ENCODE peak calls at places on chromosomes 12 and 14, in ten cellular contexts. O, F, L, C, K, M, J, U, I and Q are unnamed samples.

GRCh38 chr12:103915306-103915705 is 14.9 kb upstream of the HSP90B1 start:
- DNase-seq in O (no peak), F (no peak), L (no peak), C (no peak), K (no peak), M (peak), J (peak), U (no peak), I (no peak), Q (no peak)

GRCh38 chr12:63922446-63922845 is 77.9 kb downstream of the SRGAP1 start:
- DNase-seq in O (no peak), F (no peak), L (no peak), C (no peak), K (no peak), M (peak), J (peak), U (no peak), I (no peak), Q (no peak)

GRCh38 chr12:13099066-13099909 is 4.2 kb downstream of the GSG1 start:
- DNase-seq in O (no peak), F (no peak), L (no peak), C (no peak), K (peak), M (no peak), J (peak), U (no peak), I (no peak), Q (no peak)

GRCh38 chr12:56836800-56837663 is 73.9 kb downstream of the HSD17B6 start:
- DNase-seq in O (peak), F (no peak), L (peak), C (no peak), K (no peak), M (peak), J (peak), U (no peak), I (no peak), Q (no peak)

GRCh38 chr12:66113471-66113870 is 17.1 kb downstream of the LLPH start:
- DNase-seq in O (no peak), F (no peak), L (no peak), C (no peak), K (no peak), M (no peak), J (no peak), U (no peak), I (no peak), Q (no peak)

GRCh38 chr14:88421286-88421685 is 35.8 kb downstream of the SPATA7 start:
- DNase-seq in O (no peak), F (no peak), L (no peak), C (no peak), K (no peak), M (peak), J (peak), U (no peak), I (no peak), Q (no peak)

GRCh38 chr12:14264316-14264715 is 101.2 kb upstream of the ATF7IP start:
- DNase-seq in O (no peak), F (no peak), L (no peak), C (no peak), K (no peak), M (peak), J (no peak), U (no peak), I (no peak), Q (no peak)

GRCh38 chr12:113267621-113268020 is 46.4 kb downstream of the TPCN1 start:
- DNase-seq in O (no peak), F (no peak), L (no peak), C (no peak), K (no peak), M (no peak), J (no peak), U (no peak), I (no peak), Q (peak)

GRCh38 chr14:66998013-66998412 is 191.2 kb upstream of the GARIN2 start:
- DNase-seq in O (no peak), F (no peak), L (no peak), C (no peak), K (no peak), M (no peak), J (no peak), U (no peak), I (no peak), Q (no peak)

GRCh38 chr12:122523280-122523679 is 3.5 kb downstream of the RSRC2 start:
- DNase-seq in O (peak), F (no peak), L (no peak), C (no peak), K (peak), M (peak), J (peak), U (no peak), I (no peak), Q (no peak)

DNA sequence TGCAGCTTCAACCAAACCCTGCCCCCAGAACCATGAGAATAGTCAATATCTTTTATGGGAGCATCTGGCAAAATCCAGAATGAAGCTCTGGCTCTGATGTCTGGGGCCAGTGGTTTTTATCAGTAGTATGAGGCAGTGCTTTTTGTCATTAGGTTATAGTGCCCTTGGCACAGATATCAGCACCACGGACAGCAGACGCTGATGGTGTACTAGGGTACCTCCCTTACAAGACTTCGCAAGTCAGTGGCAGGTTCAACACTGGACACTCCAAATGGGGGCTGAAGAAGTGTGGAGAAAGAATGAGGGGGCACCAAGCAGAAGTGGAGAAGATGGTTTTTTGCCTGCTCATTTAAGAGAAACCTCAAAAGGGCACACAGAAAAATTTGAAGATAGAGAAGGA is 68.2 kb upstream of the E2F7 start:
- DNase-seq in O (no peak), F (no peak), L (no peak), C (no peak), K (peak), M (peak), J (peak), U (peak), I (no peak), Q (no peak)
- TF ChIP-seq CTCF in O (no peak), F (no peak), L (no peak), C (no peak), K (no peak), M (no peak), J (no peak), U (no peak), I (no peak), Q (no peak)

GRCh38 chr12:116774020-116774419 is 35.9 kb downstream of the RNFT2 start:
- DNase-seq in O (no peak), F (no peak), L (no peak), C (no peak), K (no peak), M (no peak), J (no peak), U (no peak), I (no peak), Q (no peak)

GRCh38 chr12:116771651-116772050 is 33.5 kb downstream of the RNFT2 start:
- DNase-seq in O (no peak), F (no peak), L (no peak), C (no peak), K (no peak), M (peak), J (no peak), U (no peak), I (no peak), Q (no peak)

DNA sequence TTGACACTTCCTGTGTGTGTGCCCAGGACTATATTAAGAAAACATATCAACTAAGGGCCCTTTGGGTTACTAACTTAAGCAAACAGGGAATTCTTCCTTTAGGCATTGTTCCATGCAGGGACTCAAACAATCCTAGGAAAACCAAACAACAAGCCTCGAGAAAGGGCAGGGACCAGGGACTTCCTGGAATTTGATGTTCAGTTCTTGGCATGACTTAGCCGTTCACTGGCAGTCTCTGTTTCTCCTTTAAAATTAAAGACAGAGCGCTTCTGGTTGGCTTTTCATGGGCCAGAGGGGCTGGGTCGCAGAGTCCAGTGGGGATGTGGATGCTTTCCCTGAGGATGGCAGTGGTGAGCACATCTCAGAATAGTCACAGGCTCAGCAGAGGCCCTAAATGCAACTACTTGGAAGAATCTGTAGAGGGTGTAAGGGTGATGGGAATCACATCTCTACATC is 35.2 kb downstream of the RNFT2 start:
- DNase-seq in O (no peak), F (no peak), L (no peak), C (no peak), K (no peak), M (no peak), J (no peak), U (no peak), I (no peak), Q (no peak)
- TF ChIP-seq CTCF in O (no peak), F (no peak), L (no peak), C (no peak), K (no peak), M (no peak), J (peak), U (peak), I (no peak), Q (peak)

DNA sequence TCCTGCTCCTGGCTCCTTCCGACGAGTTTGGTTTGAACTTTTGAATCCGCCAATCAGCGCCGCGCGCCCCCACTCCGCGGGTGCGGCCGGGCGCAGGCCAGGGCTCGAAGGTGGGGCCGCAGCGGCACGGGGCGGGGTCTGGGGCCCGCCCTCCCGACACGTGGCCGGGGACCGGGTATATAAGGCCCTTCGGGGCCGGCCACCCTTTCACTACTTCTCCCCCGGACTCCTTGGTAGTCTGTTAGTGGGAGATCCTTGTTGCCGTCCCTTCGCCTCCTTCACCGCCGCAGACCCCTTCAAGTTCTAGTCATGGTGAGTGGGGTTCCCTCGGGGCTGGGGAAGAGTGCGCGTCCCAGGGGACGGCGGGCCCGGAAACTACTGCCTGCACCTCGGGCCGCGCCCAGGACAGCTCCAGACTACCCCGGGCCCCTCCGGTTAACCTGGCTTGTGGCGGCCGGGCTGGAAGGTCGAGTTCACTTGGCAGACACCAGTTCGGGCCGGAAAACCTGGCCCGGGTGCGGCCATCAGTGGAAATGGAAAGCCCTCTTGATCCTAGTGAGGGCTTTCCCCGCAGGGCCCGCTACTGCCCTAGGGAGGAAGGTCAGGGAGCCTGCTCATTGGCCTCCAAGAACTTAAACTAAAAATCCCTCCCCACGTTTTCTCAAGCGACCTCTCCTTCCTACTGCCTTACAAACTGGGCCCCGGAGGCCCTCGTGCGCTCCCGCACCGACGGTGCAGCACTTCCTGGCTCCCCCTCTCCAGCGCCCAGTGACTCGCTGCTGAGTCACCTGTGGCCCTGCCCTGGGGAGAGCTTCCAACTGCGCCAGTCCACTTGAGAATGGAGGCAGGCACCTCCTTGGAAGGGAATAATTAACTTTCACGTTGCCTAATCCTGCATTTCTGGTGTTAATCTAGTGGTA is at the start of gene TUBA1C:
- DNase-seq in O (peak), F (peak), L (peak), C (peak), K (peak), M (peak), J (peak), U (peak), I (peak), Q (peak)
- TF ChIP-seq CTCF in O (no peak), F (no peak), L (no peak), C (no peak), K (no peak), M (peak), J (no peak), U (no peak), I (peak), Q (peak)

GRCh38 chr12:131471271-131471905 is 239.5 kb upstream of the SFSWAP start:
- DNase-seq in O (no peak), F (no peak), L (no peak), C (no peak), K (no peak), M (no peak), J (no peak), U (no peak), I (no peak), Q (no peak)

GRCh38 chr12:131477613-131478012 is 233.3 kb upstream of the SFSWAP start:
- DNase-seq in O (no peak), F (no peak), L (no peak), C (no peak), K (no peak), M (no peak), J (no peak), U (no peak), I (no peak), Q (no peak)

GRCh38 chr12:131473261-131473660 is 237.6 kb upstream of the SFSWAP start:
- DNase-seq in O (no peak), F (no peak), L (no peak), C (no peak), K (no peak), M (no peak), J (no peak), U (no peak), I (no peak), Q (no peak)

GRCh38 chr12:131471946-131472732 is 238.8 kb upstream of the SFSWAP start:
- DNase-seq in O (no peak), F (no peak), L (no peak), C (no peak), K (no peak), M (no peak), J (no peak), U (no peak), I (no peak), Q (no peak)

GRCh38 chr12:131473721-131474709 is 236.9 kb upstream of the SFSWAP start:
- DNase-seq in O (no peak), F (no peak), L (no peak), C (no peak), K (no peak), M (no peak), J (no peak), U (no peak), I (no peak), Q (no peak)
- TF ChIP-seq CTCF in O (no peak), F (no peak), L (no peak), C (no peak), K (no peak), M (no peak), J (no peak), U (no peak), I (no peak), Q (no peak)

GRCh38 chr12:108768591-108769500 is 37.5 kb upstream of the CORO1C start:
- DNase-seq in O (peak), F (no peak), L (peak), C (no peak), K (peak), M (no peak), J (no peak), U (peak), I (peak), Q (no peak)

GRCh38 chr12:108770963-108771362 is 39.6 kb upstream of the CORO1C start:
- DNase-seq in O (no peak), F (no peak), L (no peak), C (no peak), K (no peak), M (no peak), J (no peak), U (no peak), I (no peak), Q (no peak)

GRCh38 chr12:108772896-108773797 is 41.8 kb upstream of the CORO1C start:
- DNase-seq in O (no peak), F (no peak), L (no peak), C (no peak), K (no peak), M (no peak), J (no peak), U (no peak), I (no peak), Q (no peak)

GRCh38 chr12:108772247-108772646 is 40.9 kb upstream of the CORO1C start:
- DNase-seq in O (no peak), F (no peak), L (no peak), C (no peak), K (no peak), M (no peak), J (no peak), U (no peak), I (no peak), Q (no peak)

GRCh38 chr12:108770269-108770829 is 39.0 kb upstream of the CORO1C start:
- DNase-seq in O (no peak), F (no peak), L (no peak), C (no peak), K (no peak), M (no peak), J (no peak), U (no peak), I (no peak), Q (no peak)
- TF ChIP-seq CTCF in O (no peak), F (no peak), L (no peak), C (no peak), K (no peak), M (no peak), J (no peak), U (no peak), I (no peak), Q (peak)

GRCh38 chr14:34539407-34540180 is at the start of gene EAPP:
- DNase-seq in O (peak), F (peak), L (peak), C (peak), K (peak), M (peak), J (peak), U (peak), I (peak), Q (peak)
- TF ChIP-seq CTCF in O (no peak), F (peak), L (no peak), C (no peak), K (no peak), M (no peak), J (no peak), U (no peak), I (peak), Q (peak)

GRCh38 chr12:87368259-87368658 is 660.9 kb downstream of the C12orf50 start:
- DNase-seq in O (no peak), F (no peak), L (no peak), C (no peak), K (no peak), M (no peak), J (no peak), U (no peak), I (no peak), Q (no peak)
- TF ChIP-seq CTCF in O (no peak), F (no peak), L (no peak), C (no peak), K (no peak), M (no peak), J (no peak), U (no peak), I (no peak), Q (no peak)

DNA sequence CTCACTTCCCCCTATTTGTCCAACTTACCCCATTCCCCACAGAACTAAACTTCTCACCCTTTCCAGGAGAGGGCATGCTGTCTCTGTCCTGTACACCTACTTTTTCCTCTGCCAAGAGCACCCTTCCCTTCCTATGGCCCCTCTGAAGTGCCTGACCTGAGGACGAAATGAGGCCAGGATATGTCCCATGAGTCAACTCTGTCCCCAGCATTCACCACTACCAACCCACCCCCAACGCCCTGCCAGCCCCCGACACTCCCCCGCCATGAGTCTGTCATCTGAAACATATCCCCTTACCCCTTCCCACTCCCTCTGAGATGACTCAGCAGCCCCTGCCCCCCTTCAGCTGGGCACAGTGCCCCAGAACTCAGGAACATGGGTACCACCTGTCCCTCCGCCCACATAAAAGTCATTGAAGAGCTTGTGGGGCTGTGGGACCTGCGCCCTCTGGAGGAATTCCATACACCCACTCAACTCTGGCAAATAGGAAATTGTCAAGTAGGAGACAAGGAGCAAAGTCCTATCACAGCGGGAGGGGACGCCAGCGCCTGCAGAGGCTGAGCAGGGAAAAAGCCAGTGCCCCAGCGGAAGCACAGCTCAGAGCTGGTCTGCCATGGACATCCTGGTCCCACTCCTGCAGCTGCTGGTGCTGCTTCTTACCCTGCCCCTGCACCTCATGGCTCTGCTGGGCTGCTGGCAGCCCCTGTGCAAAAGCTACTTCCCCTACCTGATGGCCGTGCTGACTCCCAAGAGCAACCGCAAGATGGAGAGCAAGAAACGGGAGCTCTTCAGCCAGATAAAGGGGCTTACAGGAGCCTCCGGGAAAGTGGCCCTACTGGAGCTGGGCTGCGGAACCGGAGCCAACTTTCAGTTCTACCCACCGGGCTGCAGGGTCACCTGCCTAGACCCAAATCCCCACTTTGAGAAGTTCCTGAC is 26.3 kb downstream of the ITGA7 start:
- DNase-seq in O (peak), F (peak), L (no peak), C (no peak), K (peak), M (peak), J (peak), U (peak), I (peak), Q (peak)
- TF ChIP-seq CTCF in O (no peak), F (no peak), L (no peak), C (no peak), K (peak), M (peak), J (peak), U (peak), I (peak), Q (peak)

DNA sequence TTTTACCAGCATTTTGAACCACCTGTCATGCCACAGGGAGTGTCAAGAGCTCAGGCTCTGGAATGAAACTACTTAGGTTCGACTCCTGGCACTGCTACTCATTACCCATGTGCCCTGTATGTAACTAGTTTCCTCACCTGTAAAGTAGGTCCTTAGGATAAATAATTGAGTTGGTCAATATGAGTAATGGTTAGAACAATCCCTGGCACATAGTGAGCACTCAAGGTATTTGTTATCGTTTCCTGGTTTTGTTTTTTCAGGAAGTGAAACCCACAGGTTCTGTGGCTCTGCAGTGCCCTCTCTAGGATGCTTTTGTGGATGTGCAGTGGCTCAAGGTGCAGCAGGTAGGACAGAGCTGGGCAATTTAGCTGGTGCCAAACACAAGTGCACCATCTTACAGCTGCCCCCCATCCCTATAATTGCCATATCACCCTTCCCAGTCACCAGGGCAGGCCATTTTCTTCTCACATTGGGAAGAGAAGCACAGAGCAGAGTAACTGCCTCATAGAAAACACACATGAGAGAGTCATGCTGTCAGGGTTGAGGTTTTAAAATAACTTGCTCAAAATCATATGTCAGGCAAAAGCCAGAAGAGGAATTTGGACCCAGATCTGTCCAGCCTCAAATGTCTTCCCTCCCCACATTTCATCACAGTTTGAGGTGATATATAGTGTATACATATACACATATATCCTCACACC is 297.5 kb downstream of the RPAP3 start:
- DNase-seq in O (peak), F (no peak), L (peak), C (no peak), K (peak), M (no peak), J (no peak), U (no peak), I (no peak), Q (no peak)
- TF ChIP-seq CTCF in O (no peak), F (no peak), L (peak), C (no peak), K (peak), M (peak), J (no peak), U (no peak), I (peak), Q (peak)

GRCh38 chr12:131806654-131807053 is 21.5 kb upstream of the MMP17 start:
- DNase-seq in O (no peak), F (no peak), L (no peak), C (no peak), K (no peak), M (no peak), J (no peak), U (no peak), I (peak), Q (no peak)
- TF ChIP-seq CTCF in O (no peak), F (no peak), L (no peak), C (no peak), K (no peak), M (no peak), J (no peak), U (no peak), I (no peak), Q (no peak)